ENCODE peak calls at places on chromosomes 16 and 17, in four cellular contexts. W is body of pancreas, X is tibial nerve, U is transverse colon. H is an unnamed sample.

GRCh38 chr16:47636501-47637090 is 175.5 kb downstream of the PHKB start:
- DNase-seq in W (no peak), X (no peak), U (no peak), H (no peak)

GRCh38 chr16:57555831-57556230 is 13.4 kb downstream of the ADGRG5 start:
- DNase-seq in W (no peak), X (no peak), U (no peak), H (no peak)

GRCh38 chr17:31310260-31310659 is 3.6 kb downstream of the EVI2B start:
- DNase-seq in W (no peak), X (no peak), U (no peak), H (no peak)

GRCh38 chr17:37551788-37552187 is 57.4 kb downstream of the SYNRG start:
- DNase-seq in W (no peak), X (no peak), U (no peak), H (no peak)

GRCh38 chr17:29640413-29640812 is 17.7 kb upstream of the CORO6 start:
- DNase-seq in W (no peak), X (no peak), U (no peak), H (no peak)

GRCh38 chr16:2473999-2474876 is 689 bp upstream of the TBC1D24 start:
- DNase-seq in W (peak), X (no peak), U (peak), H (peak)

GRCh38 chr16:69334696-69335095 is 4.3 kb upstream of the PDF start:
- DNase-seq in W (no peak), X (no peak), U (no peak), H (no peak)

GRCh38 chr16:55660776-55661175 is 5.0 kb downstream of the SLC6A2 start:
- DNase-seq in W (no peak), X (no peak), U (no peak), H (no peak)

GRCh38 chr16:53651357-53651756 is 52.3 kb downstream of the RPGRIP1L start:
- DNase-seq in W (no peak), X (no peak), U (no peak), H (no peak)

GRCh38 chr16:13110124-13110796 is 208.9 kb downstream of the SHISA9 start:
- DNase-seq in W (peak), X (no peak), U (no peak), H (no peak)

GRCh38 chr16:84836234-84836647 is 16.5 kb downstream of the CRISPLD2 start:
- DNase-seq in W (peak), X (peak), U (peak), H (peak)

GRCh38 chr17:16286947-16287562 is 66.2 kb downstream of the CENPV start:
- DNase-seq in W (no peak), X (no peak), U (peak), H (no peak)

GRCh38 chr17:53191878-53192277 is 630.8 kb upstream of the KIF2B start:
- DNase-seq in W (no peak), X (no peak), U (no peak), H (no peak)

GRCh38 chr16:4617880-4618279 is 3.2 kb upstream of the UBALD1 start:
- DNase-seq in W (no peak), X (no peak), U (no peak), H (no peak)

GRCh38 chr17:38617074-38617860 is 11.5 kb upstream of the SRCIN1 start:
- DNase-seq in W (no peak), X (no peak), U (no peak), H (no peak)

GRCh38 chr17:72591500-72592241 is 470.9 kb downstream of the SOX9 start:
- DNase-seq in W (peak), X (no peak), U (no peak), H (peak)

GRCh38 chr17:30530346-30531025 is 53.3 kb downstream of the GOSR1 start:
- DNase-seq in W (no peak), X (no peak), U (no peak), H (peak)

GRCh38 chr17:76986318-76986717 is 118.1 kb downstream of the MGAT5B start:
- DNase-seq in W (no peak), X (no peak), U (no peak), H (no peak)

GRCh38 chr16:7624871-7625766 is 292.5 kb downstream of the RBFOX1 start:
- DNase-seq in W (no peak), X (no peak), U (no peak), H (no peak)

GRCh38 chr16:80591071-80591935 is 50.5 kb downstream of the DYNLRB2 start:
- DNase-seq in W (no peak), X (no peak), U (no peak), H (no peak)

GRCh38 chr17:47076171-47076570 is 97.1 kb upstream of the RPRML start:
- DNase-seq in W (no peak), X (no peak), U (no peak), H (no peak)

GRCh38 chr17:57440522-57441269 is 184.4 kb downstream of the MSI2 start:
- DNase-seq in W (peak), X (peak), U (peak), H (peak)

GRCh38 chr17:35981908-35982330 is 622 bp upstream of the CCL16 start:
- DNase-seq in W (no peak), X (no peak), U (peak), H (no peak)

GRCh38 chr16:78210305-78210704 is 110.9 kb downstream of the WWOX start:
- DNase-seq in W (no peak), X (no peak), U (no peak), H (peak)

GRCh38 chr17:64534187-64534586 is 27.4 kb downstream of the CEP95 start:
- DNase-seq in W (no peak), X (no peak), U (no peak), H (peak)

GRCh38 chr16:82628741-82629140 is 2.0 kb downstream of the CDH13 start:
- DNase-seq in W (no peak), X (no peak), U (no peak), H (no peak)

GRCh38 chr17:37368577-37368976 is 7.2 kb upstream of the C17orf78 start:
- DNase-seq in W (no peak), X (no peak), U (no peak), H (no peak)

GRCh38 chr16:84498859-84499620 is 5.4 kb downstream of the MEAK7 start:
- DNase-seq in W (no peak), X (no peak), U (no peak), H (no peak)

GRCh38 chr16:21169249-21169981 is 10.9 kb downstream of the LDAF1 start:
- DNase-seq in W (no peak), X (no peak), U (no peak), H (no peak)

GRCh38 chr17:75872434-75873351 is 5.7 kb downstream of the TRIM47 start:
- DNase-seq in W (peak), X (peak), U (peak), H (peak)

GRCh38 chr16:54125751-54126655 is 160.6 kb downstream of the IRX3 start:
- DNase-seq in W (no peak), X (no peak), U (no peak), H (no peak)

GRCh38 chr17:7495906-7496434 is 11.8 kb downstream of the POLR2A start:
- DNase-seq in W (no peak), X (no peak), U (no peak), H (no peak)

GRCh38 chr17:7497636-7498035 is 13.5 kb downstream of the POLR2A start:
- DNase-seq in W (no peak), X (no peak), U (no peak), H (no peak)

GRCh38 chr17:7499161-7499560 is 15.0 kb downstream of the POLR2A start:
- DNase-seq in W (no peak), X (no peak), U (no peak), H (no peak)

GRCh38 chr17:7496470-7497227 is 12.5 kb downstream of the POLR2A start:
- DNase-seq in W (no peak), X (no peak), U (no peak), H (no peak)

GRCh38 chr17:7497228-7497627 is 13.1 kb downstream of the POLR2A start:
- DNase-seq in W (no peak), X (no peak), U (no peak), H (no peak)
- TF ChIP-seq POLR2A in W (no peak), X (no peak), U (no peak), H (no peak)

DNA sequence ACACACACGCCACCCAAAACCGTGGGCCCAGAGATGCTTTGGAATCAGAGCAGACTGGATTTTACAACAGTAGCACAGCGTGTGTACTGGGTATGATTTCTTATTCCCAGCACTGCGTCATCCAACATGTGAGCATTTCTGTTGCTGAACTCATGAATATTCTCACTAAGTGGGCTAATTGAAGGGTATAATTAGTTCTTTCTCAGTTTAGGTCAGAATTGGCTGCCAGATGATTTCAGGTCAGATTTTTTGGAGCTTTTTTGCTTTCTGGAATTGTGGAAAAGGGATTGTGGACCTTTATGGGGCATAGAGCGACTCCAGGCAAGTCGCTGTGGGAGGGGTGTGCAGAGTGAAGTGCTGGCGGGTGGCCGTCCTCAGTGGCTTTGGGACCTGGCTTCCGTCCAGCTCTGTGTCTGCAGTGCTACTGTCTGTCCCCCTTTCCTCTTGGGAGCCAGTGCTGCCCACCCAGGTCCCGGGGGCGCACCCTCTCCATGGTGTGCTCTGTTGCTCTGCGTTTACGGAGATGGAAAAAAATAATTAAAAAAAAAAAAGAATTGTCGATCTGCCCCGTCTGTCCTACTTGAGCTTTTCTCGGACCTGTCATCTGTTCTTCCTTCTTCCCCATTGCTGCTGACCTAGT is 25.0 kb downstream of the FOXK2 start:
- DNase-seq in W (no peak), X (no peak), U (no peak), H (no peak)
- TF ChIP-seq POLR2A in W (no peak), X (no peak), U (no peak), H (no peak)

GRCh38 chr16:30983898-30984610 is 953 bp upstream of the HSD3B7 start:
- DNase-seq in W (no peak), X (no peak), U (no peak), H (no peak)
- TF ChIP-seq POLR2A in W (no peak), X (no peak), U (no peak), H (no peak)

GRCh38 chr16:15434079-15434424 is 336 bp upstream of the BMERB1 start:
- DNase-seq in W (no peak), X (no peak), U (no peak), H (no peak)

GRCh38 chr16:15435216-15435864 is 952 bp downstream of the BMERB1 start:
- DNase-seq in W (peak), X (no peak), U (no peak), H (no peak)

GRCh38 chr16:15439102-15439501 is 4.7 kb downstream of the BMERB1 start:
- DNase-seq in W (no peak), X (no peak), U (no peak), H (no peak)

DNA sequence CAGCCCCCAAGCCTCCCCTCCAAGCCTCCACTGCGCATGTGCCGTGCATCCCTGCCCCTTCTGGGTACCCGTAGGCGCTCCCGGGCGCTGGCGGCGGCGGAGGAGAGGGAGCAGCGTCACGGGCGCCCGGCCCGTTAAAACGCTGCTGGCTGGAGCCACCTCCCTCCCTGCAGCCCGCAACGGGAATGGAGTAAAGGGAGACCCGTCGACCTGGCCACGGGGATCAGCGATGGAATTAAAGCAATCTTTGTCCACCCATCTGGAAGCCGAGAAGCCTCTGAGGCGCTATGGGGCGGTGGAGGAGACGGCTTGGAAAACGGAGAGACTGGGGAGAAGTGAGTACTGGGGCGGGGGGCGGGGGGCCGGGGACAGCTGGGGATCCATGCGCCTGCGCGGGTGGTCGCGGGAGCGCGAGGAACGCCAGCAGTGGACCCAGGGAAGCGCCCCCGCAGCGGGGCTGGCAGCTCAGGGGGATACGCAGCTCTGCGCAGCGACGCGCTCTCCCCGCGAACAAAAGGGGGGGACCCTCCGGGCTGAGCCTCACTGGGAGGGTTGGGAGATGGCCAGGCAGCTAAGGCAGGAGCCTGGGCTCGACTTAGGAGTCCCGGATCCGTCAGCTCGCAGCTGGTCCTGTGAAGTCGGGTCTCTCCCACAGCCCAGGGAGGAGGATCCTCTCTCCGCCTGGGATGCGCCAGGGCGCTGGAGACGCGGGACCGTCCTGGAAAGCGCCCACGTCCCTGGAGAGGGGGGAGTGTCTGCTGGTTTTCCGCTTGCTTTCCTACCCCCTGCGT is at the start of gene BMERB1:
- DNase-seq in W (peak), X (peak), U (peak), H (peak)
- TF ChIP-seq POLR2A in W (peak), X (peak), U (peak), H (peak)

GRCh38 chr16:87926246-87927194 is 9.8 kb downstream of the CA5A start:
- DNase-seq in W (no peak), X (no peak), U (no peak), H (no peak)

GRCh38 chr16:87924937-87925670 is 11.2 kb downstream of the CA5A start:
- DNase-seq in W (peak), X (no peak), U (no peak), H (no peak)

GRCh38 chr16:87922250-87922871 is 14.0 kb downstream of the CA5A start:
- DNase-seq in W (peak), X (no peak), U (no peak), H (no peak)

GRCh38 chr16:87927195-87927562 is 9.2 kb downstream of the CA5A start:
- DNase-seq in W (no peak), X (no peak), U (no peak), H (no peak)

GRCh38 chr16:87924041-87924851 is 12.1 kb downstream of the CA5A start:
- DNase-seq in W (peak), X (no peak), U (peak), H (no peak)
- TF ChIP-seq POLR2A in W (no peak), X (no peak), U (no peak), H (no peak)

GRCh38 chr17:39981207-39982068 is 831 bp downstream of the PSMD3 start:
- DNase-seq in W (no peak), X (no peak), U (no peak), H (no peak)
- TF ChIP-seq POLR2A in W (no peak), X (no peak), U (no peak), H (no peak)

DNA sequence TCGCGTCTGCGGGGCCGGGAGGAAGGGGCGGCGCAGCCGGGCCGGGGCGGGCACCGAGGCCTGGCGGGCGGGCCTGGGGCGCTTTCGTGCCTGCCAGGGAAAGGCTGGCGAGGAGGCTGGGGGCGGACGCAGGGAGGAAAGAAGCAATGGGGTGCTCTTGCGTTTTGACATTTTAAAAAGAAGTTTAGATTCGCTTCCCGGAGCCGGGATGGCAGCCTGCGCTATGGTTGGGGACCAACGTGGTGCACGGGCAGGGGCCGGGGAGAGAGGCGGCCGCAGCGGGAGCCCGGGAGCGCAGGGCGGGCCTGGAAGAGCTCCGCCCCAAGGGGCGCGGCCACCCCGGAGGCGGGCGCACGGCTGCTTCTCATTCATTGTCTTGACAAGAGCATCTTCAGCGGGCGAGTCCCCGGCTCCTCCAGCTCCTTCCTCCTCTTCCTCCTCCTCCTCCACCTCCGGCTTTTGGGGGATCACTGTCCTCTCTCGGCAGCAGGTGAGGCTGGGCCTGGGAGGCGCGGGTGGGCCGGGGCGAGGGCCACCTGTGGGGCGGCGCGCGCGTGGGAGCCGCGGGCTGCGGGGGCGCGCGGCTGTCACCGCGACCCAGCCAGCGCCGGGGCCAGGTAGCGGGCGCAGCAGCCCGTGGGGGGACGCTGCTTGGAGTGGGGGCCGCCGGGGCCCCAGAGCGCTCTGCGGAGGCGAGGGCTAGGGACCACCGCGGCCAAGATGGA is at the start of gene CORO1A:
- DNase-seq in W (peak), X (peak), U (peak), H (peak)
- TF ChIP-seq POLR2A in W (peak), X (peak), U (peak), H (peak)

GRCh38 chr16:74700206-74701040 is at the start of gene MLKL:
- DNase-seq in W (peak), X (peak), U (peak), H (peak)
- TF ChIP-seq POLR2A in W (peak), X (no peak), U (peak), H (peak)

DNA sequence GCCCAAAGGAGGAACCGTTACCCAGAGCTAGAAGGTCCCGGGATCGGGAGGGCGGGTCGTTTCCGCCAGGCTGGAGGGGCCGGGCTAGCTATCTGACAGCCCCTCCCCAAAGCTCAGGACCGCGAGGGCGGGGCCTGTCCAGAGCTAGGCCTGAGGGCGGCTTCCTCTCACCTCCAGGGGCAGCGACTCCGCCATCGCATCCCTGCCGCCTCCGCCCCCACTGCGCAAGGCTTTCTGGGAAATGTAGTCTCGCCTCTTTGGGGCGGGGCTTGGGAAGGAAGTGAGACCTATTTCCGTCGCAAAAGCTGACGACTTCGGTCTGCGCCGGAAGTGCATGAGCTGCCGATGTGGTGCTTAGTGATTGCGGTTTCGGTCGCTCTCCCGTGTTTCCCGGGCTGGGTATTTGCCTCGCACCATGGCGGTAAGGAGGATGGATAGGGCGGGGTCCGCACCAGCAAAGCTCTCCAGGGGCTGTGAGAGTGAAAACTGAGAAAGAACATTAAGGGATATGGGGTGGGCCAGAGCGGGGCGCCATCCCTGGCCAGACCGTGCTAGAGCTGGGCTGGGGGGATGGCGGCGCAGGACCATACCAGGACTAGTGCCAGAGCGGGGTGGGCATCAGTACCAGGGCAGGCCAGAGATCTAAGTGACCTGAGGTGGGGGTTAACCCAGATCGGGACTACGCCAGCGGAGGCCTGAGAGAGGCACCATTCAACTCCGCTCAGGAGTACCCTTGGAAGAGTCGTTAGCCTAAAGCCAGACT is at the start of gene TMEM208:
- DNase-seq in W (peak), X (peak), U (peak), H (peak)
- TF ChIP-seq POLR2A in W (peak), X (peak), U (peak), H (peak)

DNA sequence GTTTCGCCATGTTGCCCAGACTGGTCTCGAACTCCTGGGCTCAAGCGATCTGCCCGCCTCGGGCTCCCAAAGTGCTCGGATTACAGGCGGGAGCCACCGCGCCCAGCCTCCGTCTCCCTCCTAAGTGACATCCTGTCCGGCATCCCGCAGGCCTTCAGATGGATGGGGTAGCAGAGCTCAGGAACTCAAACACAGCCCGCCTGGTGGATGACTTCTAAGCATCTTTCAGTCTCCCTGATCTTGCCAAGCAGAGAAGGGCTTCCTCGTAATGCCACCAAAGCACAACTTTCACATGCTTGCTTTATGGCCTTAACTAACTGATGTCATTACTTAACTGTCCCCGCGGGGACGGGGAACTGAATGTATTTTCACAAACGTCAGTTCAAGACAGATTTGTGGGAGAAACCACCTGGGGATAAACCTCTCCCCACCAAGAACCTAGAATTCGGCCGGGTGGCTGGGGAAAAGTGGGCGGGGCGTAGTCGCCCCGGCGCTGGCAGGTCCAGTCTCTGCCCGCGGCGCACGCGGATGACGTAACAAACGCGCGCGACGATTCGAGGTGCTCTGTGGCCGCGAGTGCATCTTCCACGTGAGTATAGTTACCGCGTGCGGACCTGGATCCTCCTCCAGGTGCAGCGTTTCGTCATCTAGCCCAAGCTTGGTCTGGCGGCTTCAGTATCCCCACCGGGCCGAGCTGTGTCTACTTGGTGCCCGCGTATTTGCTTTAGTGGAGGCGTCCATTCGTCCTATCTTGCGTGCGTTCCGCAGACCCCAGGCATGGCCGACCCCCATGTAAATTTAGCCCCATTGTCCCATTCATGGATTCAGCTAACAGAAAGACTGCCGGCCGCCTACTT is at the start of gene PFAS:
- DNase-seq in W (peak), X (peak), U (peak), H (peak)
- TF ChIP-seq POLR2A in W (peak), X (peak), U (peak), H (peak)